ENCODE peak calls at places on chromosomes 16 and 17, in eight cellular contexts. One of them, this sample, is unnamed.

GRCh38 chr16:4987580-4988374 is 29.6 kb downstream of the SEC14L5 start:
- DNase-seq in hepatic stellate cell: no peak
- DNase-seq in C1 segment of cervical spinal cord: no peak
- DNase-seq in brain pericyte: no peak
- DNase-seq in A549: peak
- DNase-seq in tibial nerve: no peak
- DNase-seq in memory B cell: no peak
- DNase-seq in cardiac muscle cell: no peak
- DNase-seq in this sample: peak

GRCh38 chr16:87584975-87585374 is 17.3 kb upstream of the JPH3 start:
- DNase-seq in hepatic stellate cell: no peak
- DNase-seq in C1 segment of cervical spinal cord: no peak
- DNase-seq in brain pericyte: no peak
- DNase-seq in A549: no peak
- DNase-seq in tibial nerve: no peak
- DNase-seq in memory B cell: no peak
- DNase-seq in cardiac muscle cell: no peak
- DNase-seq in this sample: no peak

GRCh38 chr16:48862087-48862532 is 252.1 kb upstream of the N4BP1 start:
- DNase-seq in hepatic stellate cell: no peak
- DNase-seq in C1 segment of cervical spinal cord: no peak
- DNase-seq in brain pericyte: no peak
- DNase-seq in A549: no peak
- DNase-seq in tibial nerve: no peak
- DNase-seq in memory B cell: no peak
- DNase-seq in cardiac muscle cell: no peak
- DNase-seq in this sample: no peak

GRCh38 chr17:32120086-32120485 is 22.2 kb upstream of the RHOT1 start:
- DNase-seq in hepatic stellate cell: no peak
- DNase-seq in C1 segment of cervical spinal cord: no peak
- DNase-seq in brain pericyte: no peak
- DNase-seq in A549: no peak
- DNase-seq in tibial nerve: no peak
- DNase-seq in memory B cell: no peak
- DNase-seq in cardiac muscle cell: no peak
- DNase-seq in this sample: no peak

GRCh38 chr17:77560417-77560816 is 398.1 kb upstream of the TNRC6C start:
- DNase-seq in hepatic stellate cell: no peak
- DNase-seq in C1 segment of cervical spinal cord: no peak
- DNase-seq in brain pericyte: no peak
- DNase-seq in A549: no peak
- DNase-seq in tibial nerve: no peak
- DNase-seq in memory B cell: no peak
- DNase-seq in cardiac muscle cell: no peak
- DNase-seq in this sample: no peak

GRCh38 chr17:45063198-45063597 is 2.1 kb downstream of the NMT1 start:
- DNase-seq in hepatic stellate cell: no peak
- DNase-seq in C1 segment of cervical spinal cord: no peak
- DNase-seq in brain pericyte: no peak
- DNase-seq in A549: no peak
- DNase-seq in tibial nerve: no peak
- DNase-seq in memory B cell: no peak
- DNase-seq in cardiac muscle cell: no peak
- DNase-seq in this sample: no peak

GRCh38 chr17:76444518-76445311 is 8.2 kb downstream of the UBE2O start:
- DNase-seq in hepatic stellate cell: no peak
- DNase-seq in C1 segment of cervical spinal cord: no peak
- DNase-seq in brain pericyte: no peak
- DNase-seq in A549: no peak
- DNase-seq in tibial nerve: no peak
- DNase-seq in memory B cell: no peak
- DNase-seq in cardiac muscle cell: no peak
- DNase-seq in this sample: no peak

GRCh38 chr16:21194771-21195301 is 16.5 kb downstream of the ZP2 start:
- DNase-seq in hepatic stellate cell: peak
- DNase-seq in C1 segment of cervical spinal cord: no peak
- DNase-seq in brain pericyte: no peak
- DNase-seq in A549: no peak
- DNase-seq in tibial nerve: no peak
- DNase-seq in memory B cell: no peak
- DNase-seq in cardiac muscle cell: peak
- DNase-seq in this sample: no peak

GRCh38 chr16:74874912-74875311 is 100.3 kb upstream of the FA2H start:
- DNase-seq in hepatic stellate cell: no peak
- DNase-seq in C1 segment of cervical spinal cord: no peak
- DNase-seq in brain pericyte: no peak
- DNase-seq in A549: no peak
- DNase-seq in tibial nerve: no peak
- DNase-seq in memory B cell: no peak
- DNase-seq in cardiac muscle cell: no peak
- DNase-seq in this sample: no peak

GRCh38 chr16:27470567-27471431 is 68.8 kb downstream of the IL21R start:
- DNase-seq in hepatic stellate cell: peak
- DNase-seq in C1 segment of cervical spinal cord: no peak
- DNase-seq in brain pericyte: no peak
- DNase-seq in A549: no peak
- DNase-seq in tibial nerve: no peak
- DNase-seq in memory B cell: no peak
- DNase-seq in cardiac muscle cell: peak
- DNase-seq in this sample: no peak

GRCh38 chr17:59424331-59424730 is 92.9 kb downstream of the YPEL2 start:
- DNase-seq in hepatic stellate cell: no peak
- DNase-seq in C1 segment of cervical spinal cord: no peak
- DNase-seq in brain pericyte: no peak
- DNase-seq in A549: no peak
- DNase-seq in tibial nerve: no peak
- DNase-seq in memory B cell: no peak
- DNase-seq in cardiac muscle cell: no peak
- DNase-seq in this sample: no peak

GRCh38 chr16:48720266-48720665 is 110.3 kb upstream of the N4BP1 start:
- DNase-seq in hepatic stellate cell: no peak
- DNase-seq in C1 segment of cervical spinal cord: no peak
- DNase-seq in brain pericyte: no peak
- DNase-seq in A549: no peak
- DNase-seq in tibial nerve: no peak
- DNase-seq in memory B cell: no peak
- DNase-seq in cardiac muscle cell: no peak
- DNase-seq in this sample: no peak

GRCh38 chr17:59829217-59830006 is 63.3 kb downstream of the TUBD1 start:
- DNase-seq in hepatic stellate cell: peak
- DNase-seq in C1 segment of cervical spinal cord: no peak
- DNase-seq in brain pericyte: no peak
- DNase-seq in A549: peak
- DNase-seq in tibial nerve: no peak
- DNase-seq in memory B cell: no peak
- DNase-seq in cardiac muscle cell: peak
- DNase-seq in this sample: peak

GRCh38 chr16:28063047-28063521 is 430 bp downstream of the GSG1L start:
- DNase-seq in hepatic stellate cell: no peak
- DNase-seq in C1 segment of cervical spinal cord: no peak
- DNase-seq in brain pericyte: no peak
- DNase-seq in A549: no peak
- DNase-seq in tibial nerve: no peak
- DNase-seq in memory B cell: no peak
- DNase-seq in cardiac muscle cell: peak
- DNase-seq in this sample: no peak

GRCh38 chr17:65417406-65418221 is 143.8 kb downstream of the AXIN2 start:
- DNase-seq in hepatic stellate cell: no peak
- DNase-seq in C1 segment of cervical spinal cord: no peak
- DNase-seq in brain pericyte: no peak
- DNase-seq in A549: no peak
- DNase-seq in tibial nerve: no peak
- DNase-seq in memory B cell: no peak
- DNase-seq in cardiac muscle cell: peak
- DNase-seq in this sample: no peak

GRCh38 chr16:15559176-15559575 is 83.8 kb downstream of the MARF1 start:
- DNase-seq in hepatic stellate cell: no peak
- DNase-seq in C1 segment of cervical spinal cord: no peak
- DNase-seq in brain pericyte: no peak
- DNase-seq in A549: no peak
- DNase-seq in tibial nerve: no peak
- DNase-seq in memory B cell: no peak
- DNase-seq in cardiac muscle cell: no peak
- DNase-seq in this sample: no peak

GRCh38 chr16:80610489-80611156 is 69.8 kb downstream of the DYNLRB2 start:
- DNase-seq in hepatic stellate cell: peak
- DNase-seq in C1 segment of cervical spinal cord: no peak
- DNase-seq in brain pericyte: no peak
- DNase-seq in A549: no peak
- DNase-seq in tibial nerve: no peak
- DNase-seq in memory B cell: no peak
- DNase-seq in cardiac muscle cell: no peak
- DNase-seq in this sample: no peak

GRCh38 chr17:65195716-65196115 is 58.5 kb downstream of the RGS9 start:
- DNase-seq in hepatic stellate cell: no peak
- DNase-seq in C1 segment of cervical spinal cord: no peak
- DNase-seq in brain pericyte: no peak
- DNase-seq in A549: no peak
- DNase-seq in tibial nerve: no peak
- DNase-seq in memory B cell: no peak
- DNase-seq in cardiac muscle cell: no peak
- DNase-seq in this sample: no peak

GRCh38 chr16:55000595-55000994 is 69.9 kb downstream of the IRX5 start:
- DNase-seq in hepatic stellate cell: no peak
- DNase-seq in C1 segment of cervical spinal cord: no peak
- DNase-seq in brain pericyte: no peak
- DNase-seq in A549: no peak
- DNase-seq in tibial nerve: no peak
- DNase-seq in memory B cell: no peak
- DNase-seq in cardiac muscle cell: peak
- DNase-seq in this sample: no peak

GRCh38 chr17:68290268-68290954 is 516 bp downstream of the SLC16A6 start:
- DNase-seq in hepatic stellate cell: no peak
- DNase-seq in C1 segment of cervical spinal cord: no peak
- DNase-seq in brain pericyte: no peak
- DNase-seq in A549: no peak
- DNase-seq in tibial nerve: no peak
- DNase-seq in memory B cell: peak
- DNase-seq in cardiac muscle cell: no peak
- DNase-seq in this sample: no peak

GRCh38 chr16:81693047-81693446 is 86.0 kb upstream of the PLCG2 start:
- DNase-seq in hepatic stellate cell: no peak
- DNase-seq in C1 segment of cervical spinal cord: no peak
- DNase-seq in brain pericyte: no peak
- DNase-seq in A549: no peak
- DNase-seq in tibial nerve: no peak
- DNase-seq in memory B cell: no peak
- DNase-seq in cardiac muscle cell: no peak
- DNase-seq in this sample: no peak

GRCh38 chr17:1793447-1793806 is 31.6 kb downstream of the SERPINF1 start:
- DNase-seq in hepatic stellate cell: no peak
- DNase-seq in C1 segment of cervical spinal cord: no peak
- DNase-seq in brain pericyte: no peak
- DNase-seq in A549: no peak
- DNase-seq in tibial nerve: no peak
- DNase-seq in memory B cell: no peak
- DNase-seq in cardiac muscle cell: no peak
- DNase-seq in this sample: no peak

GRCh38 chr16:66933776-66934137 is 445 bp downstream of the CIAO2B start:
- DNase-seq in hepatic stellate cell: peak
- DNase-seq in C1 segment of cervical spinal cord: no peak
- DNase-seq in brain pericyte: no peak
- DNase-seq in A549: peak
- DNase-seq in tibial nerve: no peak
- DNase-seq in memory B cell: no peak
- DNase-seq in cardiac muscle cell: no peak
- DNase-seq in this sample: no peak

GRCh38 chr16:85608515-85608885 is 4.6 kb upstream of the GSE1 start:
- DNase-seq in hepatic stellate cell: no peak
- DNase-seq in C1 segment of cervical spinal cord: no peak
- DNase-seq in brain pericyte: no peak
- DNase-seq in A549: no peak
- DNase-seq in tibial nerve: no peak
- DNase-seq in memory B cell: no peak
- DNase-seq in cardiac muscle cell: no peak
- DNase-seq in this sample: no peak

GRCh38 chr17:64777413-64778101 is 115.5 kb upstream of the SMURF2 start:
- DNase-seq in hepatic stellate cell: no peak
- DNase-seq in C1 segment of cervical spinal cord: no peak
- DNase-seq in brain pericyte: no peak
- DNase-seq in A549: no peak
- DNase-seq in tibial nerve: no peak
- DNase-seq in memory B cell: peak
- DNase-seq in cardiac muscle cell: no peak
- DNase-seq in this sample: no peak

GRCh38 chr17:71251276-71251675 is 869.5 kb upstream of the SOX9 start:
- DNase-seq in hepatic stellate cell: no peak
- DNase-seq in C1 segment of cervical spinal cord: no peak
- DNase-seq in brain pericyte: no peak
- DNase-seq in A549: no peak
- DNase-seq in tibial nerve: no peak
- DNase-seq in memory B cell: no peak
- DNase-seq in cardiac muscle cell: no peak
- DNase-seq in this sample: no peak

GRCh38 chr17:2070241-2071023 is 15.5 kb downstream of the HIC1 start:
- DNase-seq in hepatic stellate cell: no peak
- DNase-seq in C1 segment of cervical spinal cord: no peak
- DNase-seq in brain pericyte: no peak
- DNase-seq in A549: no peak
- DNase-seq in tibial nerve: no peak
- DNase-seq in memory B cell: no peak
- DNase-seq in cardiac muscle cell: no peak
- DNase-seq in this sample: no peak

GRCh38 chr16:58366247-58367031 is 25.8 kb upstream of the GINS3 start:
- DNase-seq in hepatic stellate cell: no peak
- DNase-seq in C1 segment of cervical spinal cord: no peak
- DNase-seq in brain pericyte: no peak
- DNase-seq in A549: peak
- DNase-seq in tibial nerve: no peak
- DNase-seq in memory B cell: no peak
- DNase-seq in cardiac muscle cell: peak
- DNase-seq in this sample: no peak

GRCh38 chr16:28298511-28298878 is 6.2 kb downstream of the SBK1 start:
- DNase-seq in hepatic stellate cell: no peak
- DNase-seq in C1 segment of cervical spinal cord: no peak
- DNase-seq in brain pericyte: no peak
- DNase-seq in A549: no peak
- DNase-seq in tibial nerve: no peak
- DNase-seq in memory B cell: no peak
- DNase-seq in cardiac muscle cell: no peak
- DNase-seq in this sample: no peak

GRCh38 chr16:259226-259625 is 16.5 kb downstream of the RGS11 start:
- DNase-seq in hepatic stellate cell: no peak
- DNase-seq in C1 segment of cervical spinal cord: no peak
- DNase-seq in brain pericyte: no peak
- DNase-seq in A549: no peak
- DNase-seq in tibial nerve: no peak
- DNase-seq in memory B cell: no peak
- DNase-seq in cardiac muscle cell: no peak
- DNase-seq in this sample: no peak

GRCh38 chr17:51107666-51108227 is 12.9 kb downstream of the SPAG9 start:
- DNase-seq in hepatic stellate cell: no peak
- DNase-seq in C1 segment of cervical spinal cord: no peak
- DNase-seq in brain pericyte: no peak
- DNase-seq in A549: no peak
- DNase-seq in tibial nerve: no peak
- DNase-seq in memory B cell: no peak
- DNase-seq in cardiac muscle cell: no peak
- DNase-seq in this sample: no peak

GRCh38 chr17:61570118-61570517 is 20.9 kb downstream of the NACA2 start:
- DNase-seq in hepatic stellate cell: no peak
- DNase-seq in C1 segment of cervical spinal cord: no peak
- DNase-seq in brain pericyte: no peak
- DNase-seq in A549: no peak
- DNase-seq in tibial nerve: no peak
- DNase-seq in memory B cell: no peak
- DNase-seq in cardiac muscle cell: peak
- DNase-seq in this sample: no peak

GRCh38 chr16:74650966-74651567 is 15.6 kb downstream of the RFWD3 start:
- DNase-seq in hepatic stellate cell: no peak
- DNase-seq in C1 segment of cervical spinal cord: no peak
- DNase-seq in brain pericyte: no peak
- DNase-seq in A549: peak
- DNase-seq in tibial nerve: peak
- DNase-seq in memory B cell: no peak
- DNase-seq in cardiac muscle cell: peak
- DNase-seq in this sample: no peak

GRCh38 chr17:549197-550040 is 165.2 kb downstream of the VPS53 start:
- DNase-seq in hepatic stellate cell: no peak
- DNase-seq in C1 segment of cervical spinal cord: no peak
- DNase-seq in brain pericyte: no peak
- DNase-seq in A549: no peak
- DNase-seq in tibial nerve: no peak
- DNase-seq in memory B cell: no peak
- DNase-seq in cardiac muscle cell: peak
- DNase-seq in this sample: no peak

This sample was measured in NCI-H2227 treated with DMSO at 0.1 percent for 48 hours.